ENCODE peak calls at places on chromosome 2, in four cellular contexts. N is H1, P is K562, D is HepG2. E is an unnamed sample.
A peak's percentile ranks its signal among the peaks of the same experiment; 100 is the strongest.

GRCh38 chr2:28729698-28730097 is 21.9 kb upstream of the PPP1CB start:
- DNase-seq in N (no peak), P (no peak), D (no peak), E (no peak)

GRCh38 chr2:144183744-144184143 is 336.2 kb downstream of the ZEB2 start:
- DNase-seq in N (no peak), P (no peak), D (no peak), E (peak; percentile 61)

GRCh38 chr2:240965296-240965904 is 33.0 kb upstream of the SNED1 start:
- DNase-seq in N (no peak), P (no peak), D (no peak), E (no peak)

GRCh38 chr2:98909381-98910211 is 26.4 kb downstream of the CRACDL start:
- DNase-seq in N (peak; percentile 38), P (no peak), D (peak; percentile 82), E (no peak)

GRCh38 chr2:24365051-24365450 is 4.7 kb upstream of the ITSN2 start:
- DNase-seq in N (no peak), P (peak; percentile 46), D (no peak), E (no peak)

GRCh38 chr2:236731767-236732580 is 162.3 kb downstream of the ACKR3 start:
- DNase-seq in N (no peak), P (no peak), D (no peak), E (no peak)

GRCh38 chr2:223797073-223797472 is 40.3 kb downstream of the AP1S3 start:
- DNase-seq in N (no peak), P (no peak), D (no peak), E (no peak)

GRCh38 chr2:99801304-99801909 is 311.6 kb upstream of the REV1 start:
- DNase-seq in N (no peak), P (no peak), D (no peak), E (no peak)

GRCh38 chr2:38398739-38399138 is 21.7 kb upstream of the ATL2 start:
- DNase-seq in N (no peak), P (no peak), D (no peak), E (no peak)

GRCh38 chr2:197055045-197055444 is 128.5 kb upstream of the PGAP1 start:
- DNase-seq in N (no peak), P (no peak), D (no peak), E (no peak)

GRCh38 chr2:197054437-197054836 is 127.9 kb upstream of the PGAP1 start:
- DNase-seq in N (no peak), P (no peak), D (no peak), E (no peak)

GRCh38 chr2:197058777-197059176 is 132.3 kb upstream of the PGAP1 start:
- DNase-seq in N (no peak), P (no peak), D (no peak), E (no peak)

GRCh38 chr2:197057946-197058345 is 131.4 kb upstream of the PGAP1 start:
- DNase-seq in N (no peak), P (no peak), D (no peak), E (no peak)

GRCh38 chr2:197059498-197059897 is 133.0 kb upstream of the PGAP1 start:
- DNase-seq in N (no peak), P (no peak), D (no peak), E (no peak)
- TF ChIP-seq RFX5 in N (no peak), P (no peak), D (no peak), E (no peak)

GRCh38 chr2:86185517-86186212 is 9.6 kb downstream of the IMMT start:
- DNase-seq in N (no peak), P (no peak), D (no peak), E (no peak)
- TF ChIP-seq CREB1 in N (no peak), P (no peak), D (no peak), E (no peak)

DNA sequence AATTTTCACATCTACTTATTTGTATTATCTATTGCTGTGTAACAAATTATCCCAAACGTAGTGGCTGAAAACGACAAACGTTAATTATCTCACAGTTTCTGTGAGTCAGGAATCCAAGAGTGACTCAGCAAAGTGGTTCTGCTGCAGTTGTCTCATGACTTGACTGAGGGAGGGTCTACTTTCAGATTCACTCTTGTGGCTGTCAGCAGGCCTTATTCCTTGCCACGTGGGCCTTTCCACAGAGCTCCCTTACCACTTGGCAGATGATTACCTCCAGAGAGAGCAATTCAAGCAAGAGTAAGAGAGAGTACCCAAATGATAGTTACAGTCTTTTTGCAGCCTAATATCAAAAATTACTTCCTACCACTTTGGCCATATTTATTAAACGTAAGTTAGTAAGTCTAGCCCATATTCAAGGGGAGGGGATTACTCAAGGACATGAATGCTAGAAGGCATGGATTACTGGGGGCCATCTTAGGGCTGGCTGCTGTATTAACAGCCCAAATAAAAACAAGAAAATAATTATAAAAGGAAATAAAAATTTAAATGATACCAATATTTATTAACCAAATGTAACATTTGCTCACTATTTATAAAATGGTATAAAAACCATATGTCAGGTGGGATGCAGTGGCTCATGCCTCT is 48.7 kb upstream of the NBEAL1 start:
- DNase-seq in N (no peak), P (peak; percentile 71), D (peak; percentile 17), E (peak; percentile 60)
- TF ChIP-seq RFX5 in N (no peak), P (no peak), D (no peak), E (no peak)

GRCh38 chr2:46165916-46166315 is 131.3 kb upstream of the EPAS1 start:
- DNase-seq in N (no peak), P (no peak), D (no peak), E (no peak)

GRCh38 chr2:46162329-46162870 is 134.8 kb upstream of the EPAS1 start:
- DNase-seq in N (no peak), P (no peak), D (no peak), E (no peak)

GRCh38 chr2:46163031-46163430 is 134.2 kb upstream of the EPAS1 start:
- DNase-seq in N (no peak), P (no peak), D (no peak), E (no peak)

GRCh38 chr2:46163804-46164569 is 133.2 kb upstream of the EPAS1 start:
- DNase-seq in N (no peak), P (no peak), D (no peak), E (no peak)

GRCh38 chr2:46164581-46165301 is 132.5 kb upstream of the EPAS1 start:
- DNase-seq in N (no peak), P (no peak), D (no peak), E (no peak)
- TF ChIP-seq CREB1 in N (no peak), P (no peak), D (no peak), E (no peak)

DNA sequence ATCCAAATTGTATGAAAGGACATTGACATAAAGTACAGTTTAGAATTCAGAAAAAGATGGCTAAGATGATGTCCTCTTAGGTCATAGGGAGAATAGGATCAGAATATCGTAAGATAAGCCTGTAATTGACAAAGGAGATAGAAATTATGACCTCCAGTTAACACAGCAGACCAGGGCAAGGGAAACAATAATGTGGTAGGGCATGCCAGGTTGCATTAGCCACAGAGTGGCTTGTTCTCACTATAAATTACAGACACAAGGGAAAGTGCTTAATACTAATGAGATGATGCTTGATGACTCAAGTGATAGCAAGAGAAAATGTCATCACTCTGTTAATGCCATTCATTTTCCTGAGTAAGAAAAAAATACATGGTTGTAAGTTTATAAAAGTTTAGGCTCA is 48.9 kb upstream of the LRP1B start:
- DNase-seq in N (no peak), P (no peak), D (no peak), E (no peak)
- TF ChIP-seq RFX5 in N (no peak), P (no peak), D (no peak), E (no peak)

DNA sequence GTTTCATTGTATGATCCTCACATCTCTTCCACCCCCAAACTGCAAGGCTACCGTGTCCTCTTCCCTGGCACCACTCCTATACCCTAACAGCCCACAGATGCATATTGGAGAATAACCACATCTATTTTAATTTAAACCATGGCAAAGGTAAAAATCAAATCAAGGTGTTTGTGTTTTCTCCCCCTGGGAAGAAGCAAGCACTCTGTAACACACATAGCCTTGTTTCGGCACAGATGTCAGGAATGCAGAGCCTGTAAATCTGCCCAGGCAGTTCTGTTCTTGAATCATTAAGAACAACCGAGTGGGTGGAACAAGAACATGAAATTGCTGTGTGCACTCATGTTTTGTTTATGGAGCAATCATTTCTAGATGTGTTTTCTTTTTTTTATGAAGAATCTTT is 6.8 kb upstream of the COX7A2L start:
- DNase-seq in N (no peak), P (no peak), D (no peak), E (no peak)
- TF ChIP-seq CREB1 in N (no peak), P (no peak), D (no peak), E (no peak)

DNA sequence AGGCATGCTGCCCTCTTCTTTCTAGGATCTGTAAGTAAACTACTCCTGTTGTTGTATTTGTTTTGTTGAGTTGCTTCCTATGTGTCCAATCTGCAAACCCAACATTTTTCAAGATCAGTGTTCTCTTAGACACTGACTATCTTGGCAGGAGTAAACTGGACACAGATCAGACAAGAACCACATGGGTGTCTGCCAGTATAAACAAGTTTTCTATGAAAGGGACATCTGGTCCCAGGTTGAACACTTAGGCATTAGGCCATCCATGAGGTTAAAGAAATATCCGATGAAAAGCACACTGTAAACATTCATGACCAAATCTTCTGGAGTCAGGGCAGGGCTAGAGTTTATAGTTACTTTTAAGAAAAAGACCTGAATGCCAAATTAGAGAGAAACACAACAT is 441.8 kb downstream of the NYAP2 start:
- DNase-seq in N (no peak), P (no peak), D (no peak), E (no peak)
- TF ChIP-seq RFX5 in N (no peak), P (no peak), D (no peak), E (no peak)

GRCh38 chr2:30406853-30407252 is 40.2 kb upstream of the LCLAT1 start:
- DNase-seq in N (no peak), P (no peak), D (no peak), E (no peak)
- TF ChIP-seq CREB1 in N (no peak), P (no peak), D (no peak), E (no peak)

GRCh38 chr2:74429487-74430451 is 8.2 kb downstream of the WDR54 start:
- DNase-seq in N (no peak), P (no peak), D (peak; percentile 95), E (no peak)
- TF ChIP-seq RFX5 in N (no peak), P (no peak), D (no peak), E (no peak)

E was measured in GM12878.